ENCODE peak calls at places on chromosomes 12 and 14, in ten cellular contexts. Y, O, H, E, J, L, G, A, C and B are unnamed samples.

GRCh38 chr14:38442208-38442607 is 186.3 kb upstream of the CLEC14A start:
- DNase-seq in H (no peak), A (no peak), O (no peak), L (no peak), Y (no peak), J (no peak), G (no peak), C (no peak), E (no peak), B (no peak)

GRCh38 chr12:130703733-130704375 is 12.2 kb downstream of the RIMBP2 start:
- DNase-seq in C (no peak), Y (no peak), A (no peak), H (no peak), J (no peak), O (no peak), L (no peak), G (no peak), E (no peak), B (peak)

GRCh38 chr12:2290516-2291065 is 237.8 kb downstream of the CACNA1C start:
- DNase-seq in G (no peak), A (no peak), J (no peak), L (no peak), C (no peak), H (no peak), E (no peak), Y (no peak), O (no peak), B (peak)

GRCh38 chr14:103905861-103906456 is 22.3 kb upstream of the TDRD9 start:
- DNase-seq in E (no peak), Y (no peak), G (no peak), H (peak), J (no peak), L (no peak), A (no peak), C (no peak), O (no peak), B (no peak)

GRCh38 chr12:43795716-43796282 is 10.3 kb downstream of the TWF1 start:
- DNase-seq in E (no peak), O (no peak), C (no peak), A (no peak), H (no peak), J (no peak), G (no peak), Y (no peak), L (no peak), B (no peak)

GRCh38 chr12:92396647-92397258 is 251.1 kb upstream of the BTG1 start:
- DNase-seq in O (no peak), H (no peak), E (no peak), L (peak), Y (no peak), G (no peak), J (no peak), C (no peak), A (no peak), B (no peak)

GRCh38 chr12:85688837-85689236 is 147.4 kb downstream of the RASSF9 start:
- DNase-seq in E (no peak), Y (no peak), A (no peak), L (no peak), O (no peak), C (no peak), G (no peak), H (no peak), J (no peak), B (no peak)

GRCh38 chr12:121537814-121538698 is 42.8 kb downstream of the KDM2B start:
- DNase-seq in J (no peak), E (no peak), C (peak), A (no peak), H (peak), G (no peak), L (no peak), O (no peak), Y (no peak), B (no peak)

GRCh38 chr12:118126119-118126757 is 9.7 kb upstream of the PEBP1 start:
- DNase-seq in O (peak), Y (no peak), A (no peak), E (peak), J (no peak), L (no peak), C (no peak), G (no peak), H (peak), B (no peak)

GRCh38 chr14:22474730-22475351 is 114.2 kb downstream of the DAD1 start:
- DNase-seq in G (no peak), Y (no peak), E (no peak), C (no peak), L (no peak), A (no peak), H (no peak), J (no peak), O (no peak), B (no peak)

GRCh38 chr14:30142216-30142615 is 214.6 kb upstream of the PRKD1 start:
- DNase-seq in G (no peak), E (no peak), L (no peak), Y (no peak), O (no peak), H (no peak), C (no peak), J (no peak), A (no peak), B (no peak)

GRCh38 chr14:103404920-103405319 is 19.7 kb downstream of the MARK3 start:
- DNase-seq in E (peak), C (no peak), L (no peak), G (no peak), H (peak), A (no peak), J (no peak), Y (no peak), O (peak), B (no peak)

GRCh38 chr14:37623971-37624370 is 28.5 kb downstream of the TTC6 start:
- DNase-seq in G (no peak), O (no peak), L (no peak), A (no peak), H (no peak), E (no peak), J (no peak), C (no peak), Y (no peak), B (no peak)